ENCODE peak calls at places on chromosomes 1 and 21, in seven cellular contexts. E is H9, V is H1, G is neuronal stem cell, C is IMR-90, O is mesenchymal stem cell, A is trophoblast cell. J is an unnamed sample.

GRCh38 chr1:150999051-150999674 is 7.5 kb downstream of the MINDY1 start:
- DNase-seq in E (no peak), V (no peak), G (no peak), C (peak; percentile 87), O (peak; percentile 93), A (no peak), J (no peak)

GRCh38 chr1:168743001-168743400 is 14.0 kb upstream of the DPT start:
- DNase-seq in E (no peak), V (no peak), G (no peak), C (no peak), O (no peak), A (no peak), J (no peak)

GRCh38 chr1:7632126-7632525 is 139.0 kb upstream of the VAMP3 start:
- DNase-seq in E (no peak), V (no peak), G (no peak), C (no peak), O (no peak), A (no peak), J (no peak)

GRCh38 chr1:110345480-110345879 is 6.3 kb downstream of the RBM15 start:
- DNase-seq in E (no peak), V (no peak), G (no peak), C (no peak), O (no peak), A (no peak), J (no peak)

GRCh38 chr1:24388331-24388870 is 25.2 kb downstream of the STPG1 start:
- DNase-seq in E (no peak), V (peak; percentile 13), G (no peak), C (no peak), O (no peak), A (no peak), J (no peak)

GRCh38 chr1:14413809-14414208 is 184.7 kb upstream of the KAZN start:
- DNase-seq in E (no peak), V (no peak), G (no peak), C (peak; percentile 62), O (no peak), A (no peak), J (no peak)

GRCh38 chr1:145751491-145752021 is 32.3 kb downstream of the CD160 start:
- DNase-seq in E (no peak), V (no peak), G (no peak), C (peak; percentile 97), O (peak; percentile 61), A (peak; percentile 45), J (no peak)

GRCh38 chr1:83905315-83905907 is 93.5 kb downstream of the TTLL7 start:
- DNase-seq in E (no peak), V (no peak), G (no peak), C (peak; percentile 22), O (no peak), A (no peak), J (no peak)

GRCh38 chr21:45421846-45422775 is 17.1 kb downstream of the COL18A1 start:
- DNase-seq in E (no peak), V (no peak), G (no peak), C (no peak), O (no peak), A (no peak), J (no peak)

GRCh38 chr1:202016022-202016624 is 5.7 kb downstream of the ELF3 start:
- DNase-seq in E (no peak), V (no peak), G (no peak), C (peak; percentile 78), O (no peak), A (no peak), J (no peak)

GRCh38 chr1:15383810-15384209 is 25.9 kb upstream of the EFHD2 start:
- DNase-seq in E (no peak), V (no peak), G (no peak), C (no peak), O (no peak), A (no peak), J (no peak)

GRCh38 chr1:41683681-41684500 is 199.4 kb upstream of the EDN2 start:
- DNase-seq in E (no peak), V (no peak), G (no peak), C (peak; percentile 41), O (peak; percentile 56), A (no peak), J (peak; percentile 22)

GRCh38 chr1:2944705-2945104 is 76.6 kb upstream of the ACTRT2 start:
- DNase-seq in E (no peak), V (no peak), G (no peak), C (no peak), O (no peak), A (no peak), J (no peak)

GRCh38 chr1:4312024-4312423 is 342.4 kb upstream of the AJAP1 start:
- DNase-seq in E (no peak), V (no peak), G (no peak), C (no peak), O (no peak), A (no peak), J (no peak)

GRCh38 chr1:156995412-156995811 is 50.1 kb downstream of the ARHGEF11 start:
- DNase-seq in E (no peak), V (no peak), G (no peak), C (no peak), O (no peak), A (no peak), J (no peak)

GRCh38 chr21:35529141-35529863 is 480.2 kb upstream of the RUNX1 start:
- DNase-seq in E (no peak), V (no peak), G (no peak), C (peak; percentile 72), O (peak; percentile 36), A (no peak), J (no peak)

GRCh38 chr1:161834967-161835366 is 68.8 kb downstream of the ATF6 start:
- DNase-seq in E (no peak), V (no peak), G (no peak), C (peak; percentile 20), O (no peak), A (peak; percentile 32), J (no peak)

GRCh38 chr1:24673336-24673735 is 30.2 kb downstream of the SRRM1 start:
- DNase-seq in E (no peak), V (no peak), G (no peak), C (peak; percentile 34), O (no peak), A (peak; percentile 66), J (no peak)

GRCh38 chr21:42187976-42188653 is 30.8 kb upstream of the ABCG1 start:
- DNase-seq in E (no peak), V (no peak), G (no peak), C (no peak), O (no peak), A (no peak), J (no peak)

GRCh38 chr1:230073371-230074035 is 6.5 kb downstream of the GALNT2 start:
- DNase-seq in E (no peak), V (no peak), G (no peak), C (peak; percentile 91), O (peak; percentile 89), A (no peak), J (no peak)

GRCh38 chr1:113307771-113308451 is 82.4 kb upstream of the MAGI3 start:
- DNase-seq in E (no peak), V (no peak), G (no peak), C (peak; percentile 28), O (peak; percentile 11), A (no peak), J (peak; percentile 73)
- H2AK5ac ChIP-seq in E (no peak overlapping the region), V (no peak overlapping the region), G (no peak overlapping the region), C (no peak overlapping the region), O (no peak overlapping the region), A (no peak overlapping the region), J (no peak overlapping the region)

GRCh38 chr21:14551741-14552140 is 5.6 kb upstream of the SAMSN1 start:
- DNase-seq in E (no peak), V (no peak), G (no peak), C (no peak), O (no peak), A (peak; percentile 62), J (no peak)

GRCh38 chr21:14557413-14557812 is 11.3 kb upstream of the SAMSN1 start:
- DNase-seq in E (no peak), V (no peak), G (no peak), C (no peak), O (no peak), A (no peak), J (no peak)

GRCh38 chr21:14554948-14555347 is 8.8 kb upstream of the SAMSN1 start:
- DNase-seq in E (no peak), V (no peak), G (no peak), C (no peak), O (no peak), A (no peak), J (peak; percentile 1)

GRCh38 chr21:14550200-14550599 is 4.1 kb upstream of the SAMSN1 start:
- DNase-seq in E (no peak), V (no peak), G (no peak), C (no peak), O (no peak), A (peak; percentile 12), J (peak; percentile 13)

GRCh38 chr21:14553422-14553821 is 7.3 kb upstream of the SAMSN1 start:
- DNase-seq in E (no peak), V (no peak), G (no peak), C (no peak), O (no peak), A (no peak), J (no peak)
- H4K8ac ChIP-seq in E (no peak overlapping the region), V (no peak overlapping the region), G (no peak overlapping the region), C (no peak overlapping the region), O (no peak overlapping the region), A (no peak overlapping the region), J (no peak overlapping the region)

DNA sequence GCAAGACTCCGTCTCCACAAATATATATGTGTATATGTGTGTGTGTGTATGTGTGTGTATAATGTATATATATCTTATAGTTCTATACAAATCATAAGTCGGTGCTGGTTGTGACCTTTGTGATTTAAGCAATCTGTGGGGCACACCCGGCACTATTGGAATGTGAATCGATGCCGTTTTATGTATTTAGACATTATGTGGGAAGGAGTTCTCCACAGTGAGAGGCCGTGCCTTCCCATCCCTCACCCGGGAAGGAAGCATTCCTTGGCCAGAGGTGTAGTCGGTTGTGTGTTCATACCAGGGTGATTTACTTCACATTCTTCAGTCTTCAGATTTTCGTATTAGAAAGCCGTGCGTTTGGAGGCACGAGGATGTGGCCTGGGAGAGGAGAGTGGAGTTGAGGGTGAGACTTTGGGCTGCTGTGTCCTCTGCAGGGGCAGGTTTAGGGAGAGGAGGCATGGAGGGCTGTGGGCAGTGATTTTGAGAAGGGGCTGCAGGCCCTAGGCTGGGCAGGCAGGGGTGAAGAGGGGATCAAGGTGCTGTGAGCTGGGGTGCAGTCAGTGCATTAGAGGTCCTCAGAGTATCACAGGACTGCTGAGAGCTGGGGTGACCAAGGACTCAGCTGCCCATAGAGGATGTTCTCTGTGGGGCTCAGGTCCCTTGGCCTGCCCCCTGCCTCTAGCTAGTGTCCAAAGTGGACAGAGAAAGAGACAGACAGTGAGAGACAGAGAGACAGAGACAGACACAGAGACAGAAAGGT is 57.7 kb downstream of the TRIM11 start:
- DNase-seq in E (no peak), V (no peak), G (no peak), C (no peak), O (no peak), A (no peak), J (no peak)
- H2AK5ac ChIP-seq in E (no peak overlapping the region), V (no peak overlapping the region), G (no peak overlapping the region), C (no peak overlapping the region), O (no peak overlapping the region), A (no peak overlapping the region), J (no peak overlapping the region)

DNA sequence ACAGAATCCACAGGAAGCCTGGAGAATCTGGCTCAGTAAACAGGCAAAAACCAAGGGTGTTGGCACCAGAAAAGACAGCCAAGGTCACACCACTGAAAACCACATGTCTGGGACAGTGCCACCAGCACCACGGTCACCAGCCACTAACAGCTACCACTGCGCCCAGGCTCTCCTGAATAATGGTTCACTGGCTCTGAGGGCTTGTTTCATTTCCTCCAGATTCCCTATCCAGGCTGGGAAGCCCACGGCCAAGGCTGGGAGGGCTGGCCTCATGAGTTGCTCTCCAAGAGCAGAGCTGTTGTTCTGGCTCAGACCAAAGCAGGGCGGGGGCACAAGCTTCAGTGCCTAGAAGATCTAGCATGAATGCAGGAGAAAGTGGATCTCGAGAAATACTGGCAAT is 54.5 kb upstream of the PTGFRN start:
- DNase-seq in E (no peak), V (no peak), G (no peak), C (no peak), O (peak; percentile 47), A (no peak), J (peak; percentile 56)
- H4K8ac ChIP-seq in E (no peak overlapping the region), V (peak overlapping the region; percentile 76), G (no peak overlapping the region), C (no peak overlapping the region), O (peak overlapping the region; percentile 66), A (peak overlapping the region; percentile 78), J (no peak overlapping the region)